ENCODE peak calls at places on chromosomes 2 and 18, in four cellular contexts. T is K562, M is HepG2, B is GM12878. C is an unnamed sample.

GRCh38 chr2:65370387-65371093 is 61.9 kb downstream of the SPRED2 start:
- DNase-seq in T (no peak), M (peak), B (peak), C (no peak)

GRCh38 chr2:25639131-25639530 is 34.2 kb downstream of the DTNB start:
- DNase-seq in T (no peak), M (no peak), B (no peak), C (no peak)

GRCh38 chr2:170298115-170298514 is 120.2 kb downstream of the MYO3B start:
- DNase-seq in T (no peak), M (no peak), B (peak), C (no peak)

GRCh38 chr2:97911922-97912575 is 83.7 kb downstream of the TMEM131 start:
- DNase-seq in T (no peak), M (peak), B (no peak), C (no peak)

GRCh38 chr2:26880910-26881435 is 33.0 kb downstream of the DPYSL5 start:
- DNase-seq in T (no peak), M (no peak), B (no peak), C (no peak)

GRCh38 chr2:27707462-27708256 is 44.0 kb downstream of the SLC4A1AP start:
- DNase-seq in T (no peak), M (no peak), B (no peak), C (no peak)

GRCh38 chr2:54590216-54590961 is 133.1 kb upstream of the EML6 start:
- DNase-seq in T (no peak), M (no peak), B (no peak), C (no peak)

GRCh38 chr2:236369606-236370005 is 105.4 kb upstream of the ASB18 start:
- DNase-seq in T (no peak), M (no peak), B (no peak), C (no peak)

GRCh38 chr18:65934874-65935273 is 184.1 kb downstream of the CDH7 start:
- DNase-seq in T (no peak), M (no peak), B (no peak), C (no peak)

GRCh38 chr2:226726546-226726945 is 73.1 kb downstream of the IRS1 start:
- DNase-seq in T (no peak), M (no peak), B (no peak), C (no peak)

GRCh38 chr2:43611987-43612894 is 16.4 kb upstream of the THADA start:
- DNase-seq in T (peak), M (peak), B (peak), C (peak)

GRCh38 chr18:56728741-56729140 is 77.6 kb downstream of the WDR7 start:
- DNase-seq in T (no peak), M (no peak), B (no peak), C (no peak)

GRCh38 chr2:241868661-241869081 is 858 bp upstream of the RTP5 start:
- DNase-seq in T (no peak), M (no peak), B (no peak), C (no peak)

GRCh38 chr2:118046628-118047210 is 32.8 kb upstream of the CCDC93 start:
- DNase-seq in T (peak), M (peak), B (no peak), C (peak)

GRCh38 chr2:222796413-222797103 is 64.3 kb upstream of the ACSL3 start:
- DNase-seq in T (no peak), M (peak), B (no peak), C (peak)

GRCh38 chr2:72980535-72981217 is 63.4 kb downstream of the EMX1 start:
- DNase-seq in T (no peak), M (no peak), B (no peak), C (no peak)

GRCh38 chr2:11676640-11677039 is 6.6 kb upstream of the NTSR2 start:
- DNase-seq in T (no peak), M (no peak), B (no peak), C (peak)

GRCh38 chr2:71784734-71785549 is 331.6 kb downstream of the DYSF start:
- DNase-seq in T (no peak), M (peak), B (no peak), C (peak)

GRCh38 chr2:19355931-19356544 is 2.4 kb downstream of the OSR1 start:
- DNase-seq in T (no peak), M (no peak), B (no peak), C (no peak)

DNA sequence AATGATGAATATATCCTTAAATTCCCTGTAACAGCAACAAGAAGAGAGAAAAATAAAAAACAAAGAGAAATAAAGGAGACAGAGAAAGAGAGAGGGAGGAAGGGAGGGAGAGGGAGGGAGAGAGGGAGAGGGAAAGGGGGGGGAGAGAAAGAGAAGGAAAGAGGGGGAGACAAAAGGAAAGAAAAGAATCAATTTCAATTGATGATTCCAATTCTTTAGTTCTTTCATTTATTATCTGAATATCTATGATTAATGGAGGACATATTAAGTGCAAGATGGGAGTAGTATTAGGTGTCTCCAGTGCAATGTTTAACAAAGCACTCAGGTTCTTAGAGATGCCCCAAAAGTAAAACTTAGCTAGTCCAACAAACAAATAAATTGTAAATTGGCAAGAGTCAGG is 97.2 kb upstream of the DPP10 start:
- DNase-seq in T (no peak), M (no peak), B (no peak), C (no peak)
- TF ChIP-seq POLR2AphosphoS2 in T (no peak), M (no peak), B (no peak), C (no peak)

DNA sequence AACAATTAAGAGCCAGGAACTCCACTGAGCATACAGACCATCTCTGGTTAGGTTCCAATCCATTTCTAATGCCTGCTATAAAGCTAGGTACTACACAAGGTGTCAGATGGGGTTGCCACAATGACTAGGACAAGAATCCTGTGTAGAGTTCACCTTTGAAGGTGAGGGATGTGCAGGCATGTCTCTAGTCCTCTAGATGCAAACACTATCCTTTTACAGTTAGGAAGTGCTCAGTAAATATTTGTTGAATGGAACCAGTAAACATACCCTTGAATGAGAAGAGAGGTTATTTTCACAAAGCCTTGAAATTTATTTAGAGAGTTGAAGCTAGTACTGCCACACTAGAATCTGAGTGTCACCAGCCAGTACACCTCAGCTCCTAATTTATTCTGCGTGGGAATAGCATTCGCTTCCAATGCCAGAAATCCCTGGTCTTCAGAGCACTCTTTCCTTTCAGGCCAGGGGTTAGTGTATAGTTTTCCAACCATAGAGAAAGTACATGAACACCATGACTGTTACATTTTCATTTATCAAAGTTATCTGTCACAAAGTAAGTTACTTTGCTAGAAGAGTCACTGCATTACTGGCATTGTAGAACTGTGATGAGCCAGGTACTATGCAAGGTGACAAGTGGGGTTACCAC is 48.3 kb downstream of the STAT1 start:
- DNase-seq in T (no peak), M (peak), B (no peak), C (no peak)
- TF ChIP-seq POLR2AphosphoS2 in T (no peak), M (no peak), B (no peak), C (peak)

GRCh38 chr2:10059016-10059351 is 15.6 kb downstream of the KLF11 start:
- DNase-seq in T (no peak), M (no peak), B (no peak), C (no peak)
- TF ChIP-seq POLR2AphosphoS2 in T (no peak), M (no peak), B (no peak), C (no peak)

GRCh38 chr2:180571559-180571958 is 408.8 kb upstream of the UBE2E3 start:
- DNase-seq in T (no peak), M (no peak), B (no peak), C (no peak)

GRCh38 chr2:180572346-180572745 is 408.1 kb upstream of the UBE2E3 start:
- DNase-seq in T (no peak), M (no peak), B (no peak), C (no peak)

GRCh38 chr2:180570864-180571263 is 409.5 kb upstream of the UBE2E3 start:
- DNase-seq in T (no peak), M (no peak), B (no peak), C (no peak)

GRCh38 chr2:180577567-180577966 is 402.8 kb upstream of the UBE2E3 start:
- DNase-seq in T (no peak), M (no peak), B (no peak), C (no peak)

GRCh38 chr2:180573951-180574350 is 406.5 kb upstream of the UBE2E3 start:
- DNase-seq in T (no peak), M (no peak), B (no peak), C (peak)
- TF ChIP-seq POLR2AphosphoS2 in T (no peak), M (no peak), B (no peak), C (no peak)

GRCh38 chr2:227793148-227793722 is 20.4 kb upstream of the CCL20 start:
- DNase-seq in T (no peak), M (peak), B (no peak), C (no peak)
- TF ChIP-seq POLR2AphosphoS2 in T (no peak), M (no peak), B (no peak), C (no peak)

DNA sequence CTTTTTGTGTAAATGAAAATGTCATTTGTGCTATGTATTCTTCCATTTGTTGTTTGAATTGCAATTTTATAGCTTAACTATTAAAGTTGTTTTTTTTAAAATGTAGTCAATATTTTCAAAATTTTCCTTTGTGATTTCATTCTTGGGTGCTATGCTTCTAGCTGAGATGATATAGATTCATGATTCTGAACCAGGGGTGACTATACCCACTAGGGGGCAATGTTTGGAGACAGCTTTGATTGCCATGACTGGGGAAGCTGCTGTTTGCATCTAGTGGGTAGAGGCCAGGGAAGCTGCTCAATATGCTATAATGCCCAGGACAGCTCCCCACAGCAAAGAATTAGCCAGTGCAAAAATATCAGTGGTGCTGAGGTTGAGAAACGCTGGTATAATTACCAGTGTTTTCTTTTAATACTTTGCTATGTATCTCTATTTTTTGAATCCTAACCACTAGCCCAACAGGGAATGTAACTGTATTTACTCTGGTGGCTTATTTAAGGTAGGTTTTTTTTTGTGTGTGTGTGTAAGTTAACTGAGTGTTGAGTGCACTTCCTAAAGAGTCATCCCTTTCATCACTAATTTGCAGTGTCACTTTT is 99.7 kb downstream of the MEP1B start:
- DNase-seq in T (peak), M (peak), B (no peak), C (peak)
- TF ChIP-seq POLR2AphosphoS2 in T (no peak), M (no peak), B (no peak), C (no peak)

DNA sequence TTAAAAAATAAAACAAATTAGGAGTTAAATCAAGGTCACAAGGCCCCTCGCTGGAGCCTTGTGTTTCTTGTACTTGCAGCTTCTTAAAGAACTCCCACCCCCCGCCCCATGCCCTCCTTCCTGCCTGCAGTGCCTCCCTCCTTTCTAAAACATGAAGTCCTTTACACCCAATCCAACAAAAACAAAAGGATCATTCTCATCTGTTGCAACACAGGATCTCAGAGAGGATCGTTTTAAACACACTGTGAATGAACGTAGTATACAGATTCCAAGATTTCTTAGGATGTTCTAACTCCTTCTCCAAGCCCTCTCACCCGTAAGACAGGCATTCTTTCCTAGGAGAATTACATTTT is 1.9 kb downstream of the MRO start:
- DNase-seq in T (no peak), M (no peak), B (no peak), C (no peak)
- TF ChIP-seq POLR2AphosphoS2 in T (no peak), M (no peak), B (no peak), C (no peak)

C was measured in A549.